ENCODE peak calls at places on chromosome 5, in six cellular contexts. One of them, this sample, is unnamed.

GRCh38 chr5:117431091-117431490 is 856.5 kb upstream of the SEMA6A start:
- DNase-seq in NCI-H2029: no peak
- DNase-seq in EL: no peak
- DNase-seq in iPS-NIHi11: no peak
- DNase-seq in activated naive CD4-positive, alpha-beta T cell: no peak
- DNase-seq in memory B cell: no peak
- DNase-seq in this sample: no peak

GRCh38 chr5:38316544-38317224 is 58.3 kb downstream of the EGFLAM start:
- DNase-seq in NCI-H2029: no peak
- DNase-seq in EL: peak; percentile 78
- DNase-seq in iPS-NIHi11: no peak
- DNase-seq in activated naive CD4-positive, alpha-beta T cell: no peak
- DNase-seq in memory B cell: no peak
- DNase-seq in this sample: peak; percentile 25

GRCh38 chr5:58466939-58467338 is 7.1 kb upstream of the PLK2 start:
- DNase-seq in NCI-H2029: no peak
- DNase-seq in EL: peak; percentile 66
- DNase-seq in iPS-NIHi11: peak; percentile 28
- DNase-seq in activated naive CD4-positive, alpha-beta T cell: no peak
- DNase-seq in memory B cell: no peak
- DNase-seq in this sample: peak; percentile 39

GRCh38 chr5:122358382-122358990 is 46.4 kb downstream of the SNCAIP start:
- DNase-seq in NCI-H2029: no peak
- DNase-seq in EL: no peak
- DNase-seq in iPS-NIHi11: no peak
- DNase-seq in activated naive CD4-positive, alpha-beta T cell: no peak
- DNase-seq in memory B cell: no peak
- DNase-seq in this sample: no peak

GRCh38 chr5:149529463-149529862 is 21.8 kb downstream of the CSNK1A1 start:
- DNase-seq in NCI-H2029: no peak
- DNase-seq in EL: no peak
- DNase-seq in iPS-NIHi11: no peak
- DNase-seq in activated naive CD4-positive, alpha-beta T cell: no peak
- DNase-seq in memory B cell: no peak
- DNase-seq in this sample: no peak

GRCh38 chr5:139574641-139575312 is 13.6 kb downstream of the UBE2D2 start:
- DNase-seq in NCI-H2029: no peak
- DNase-seq in EL: peak; percentile 52
- DNase-seq in iPS-NIHi11: peak; percentile 38
- DNase-seq in activated naive CD4-positive, alpha-beta T cell: no peak
- DNase-seq in memory B cell: no peak
- DNase-seq in this sample: peak; percentile 27

GRCh38 chr5:96816430-96816939 is 8.7 kb upstream of the ERAP1 start:
- DNase-seq in NCI-H2029: no peak
- DNase-seq in EL: no peak
- DNase-seq in iPS-NIHi11: peak; percentile 11
- DNase-seq in activated naive CD4-positive, alpha-beta T cell: peak; percentile 15
- DNase-seq in memory B cell: no peak
- DNase-seq in this sample: no peak

GRCh38 chr5:126965061-126965475 is 65.3 kb downstream of the MARCHF3 start:
- DNase-seq in NCI-H2029: no peak
- DNase-seq in EL: peak; percentile 98
- DNase-seq in iPS-NIHi11: no peak
- DNase-seq in activated naive CD4-positive, alpha-beta T cell: no peak
- DNase-seq in memory B cell: no peak
- DNase-seq in this sample: peak; percentile 23

GRCh38 chr5:128708841-128709240 is 170.8 kb upstream of the FBN2 start:
- DNase-seq in NCI-H2029: no peak
- DNase-seq in EL: no peak
- DNase-seq in iPS-NIHi11: no peak
- DNase-seq in activated naive CD4-positive, alpha-beta T cell: no peak
- DNase-seq in memory B cell: no peak
- DNase-seq in this sample: no peak

GRCh38 chr5:124655943-124656459 is 90.4 kb downstream of the ZNF608 start:
- DNase-seq in NCI-H2029: peak; percentile 93
- DNase-seq in EL: peak; percentile 86
- DNase-seq in iPS-NIHi11: no peak
- DNase-seq in activated naive CD4-positive, alpha-beta T cell: no peak
- DNase-seq in memory B cell: no peak
- DNase-seq in this sample: peak; percentile 68

GRCh38 chr5:122145906-122146305 is 16.6 kb downstream of the ZNF474 start:
- DNase-seq in NCI-H2029: no peak
- DNase-seq in EL: no peak
- DNase-seq in iPS-NIHi11: no peak
- DNase-seq in activated naive CD4-positive, alpha-beta T cell: no peak
- DNase-seq in memory B cell: no peak
- DNase-seq in this sample: no peak

GRCh38 chr5:1110930-1111726 is 735 bp downstream of the SLC12A7 start:
- DNase-seq in NCI-H2029: peak; percentile 10
- DNase-seq in EL: no peak
- DNase-seq in iPS-NIHi11: peak; percentile 80
- DNase-seq in activated naive CD4-positive, alpha-beta T cell: no peak
- DNase-seq in memory B cell: no peak
- DNase-seq in this sample: peak; percentile 67

GRCh38 chr5:26807231-26808199 is 230.9 kb downstream of the CDH9 start:
- DNase-seq in NCI-H2029: no peak
- DNase-seq in EL: no peak
- DNase-seq in iPS-NIHi11: no peak
- DNase-seq in activated naive CD4-positive, alpha-beta T cell: no peak
- DNase-seq in memory B cell: no peak
- DNase-seq in this sample: no peak

GRCh38 chr5:67160985-67161384 is 35.6 kb downstream of the CD180 start:
- DNase-seq in NCI-H2029: no peak
- DNase-seq in EL: peak; percentile 15
- DNase-seq in iPS-NIHi11: no peak
- DNase-seq in activated naive CD4-positive, alpha-beta T cell: peak; percentile 27
- DNase-seq in memory B cell: no peak
- DNase-seq in this sample: peak; percentile 83

GRCh38 chr5:179122411-179123108 is 62.4 kb downstream of the ZNF354C start:
- DNase-seq in NCI-H2029: no peak
- DNase-seq in EL: no peak
- DNase-seq in iPS-NIHi11: no peak
- DNase-seq in activated naive CD4-positive, alpha-beta T cell: no peak
- DNase-seq in memory B cell: no peak
- DNase-seq in this sample: no peak

GRCh38 chr5:153153086-153153485 is 337.4 kb upstream of the GRIA1 start:
- DNase-seq in NCI-H2029: no peak
- DNase-seq in EL: peak; percentile 66
- DNase-seq in iPS-NIHi11: no peak
- DNase-seq in activated naive CD4-positive, alpha-beta T cell: no peak
- DNase-seq in memory B cell: no peak
- DNase-seq in this sample: no peak

GRCh38 chr5:9455826-9456434 is 89.9 kb downstream of the SEMA5A start:
- DNase-seq in NCI-H2029: no peak
- DNase-seq in EL: no peak
- DNase-seq in iPS-NIHi11: peak; percentile 13
- DNase-seq in activated naive CD4-positive, alpha-beta T cell: no peak
- DNase-seq in memory B cell: no peak
- DNase-seq in this sample: no peak

GRCh38 chr5:74192606-74193299 is 447.8 kb downstream of the ENC1 start:
- DNase-seq in NCI-H2029: no peak
- DNase-seq in EL: no peak
- DNase-seq in iPS-NIHi11: no peak
- DNase-seq in activated naive CD4-positive, alpha-beta T cell: no peak
- DNase-seq in memory B cell: no peak
- DNase-seq in this sample: no peak

GRCh38 chr5:148391422-148391821 is 7.7 kb downstream of the FBXO38 start:
- DNase-seq in NCI-H2029: no peak
- DNase-seq in EL: no peak
- DNase-seq in iPS-NIHi11: no peak
- DNase-seq in activated naive CD4-positive, alpha-beta T cell: no peak
- DNase-seq in memory B cell: no peak
- DNase-seq in this sample: no peak

GRCh38 chr5:168118042-168118668 is 173.3 kb upstream of the WWC1 start:
- DNase-seq in NCI-H2029: peak; percentile 47
- DNase-seq in EL: no peak
- DNase-seq in iPS-NIHi11: peak; percentile 37
- DNase-seq in activated naive CD4-positive, alpha-beta T cell: no peak
- DNase-seq in memory B cell: no peak
- DNase-seq in this sample: no peak

GRCh38 chr5:65774346-65774745 is 52.3 kb downstream of the NLN start:
- DNase-seq in NCI-H2029: no peak
- DNase-seq in EL: peak; percentile 92
- DNase-seq in iPS-NIHi11: no peak
- DNase-seq in activated naive CD4-positive, alpha-beta T cell: no peak
- DNase-seq in memory B cell: no peak
- DNase-seq in this sample: peak; percentile 45

GRCh38 chr5:6712582-6713273 is 504 bp upstream of the TENT4A start:
- DNase-seq in NCI-H2029: peak; percentile 95
- DNase-seq in EL: peak; percentile 97
- DNase-seq in iPS-NIHi11: peak; percentile 96
- DNase-seq in activated naive CD4-positive, alpha-beta T cell: no peak
- DNase-seq in memory B cell: peak; percentile 99
- DNase-seq in this sample: no peak

GRCh38 chr5:1432296-1432695 is 12.9 kb downstream of the SLC6A3 start:
- DNase-seq in NCI-H2029: no peak
- DNase-seq in EL: no peak
- DNase-seq in iPS-NIHi11: no peak
- DNase-seq in activated naive CD4-positive, alpha-beta T cell: no peak
- DNase-seq in memory B cell: no peak
- DNase-seq in this sample: no peak

GRCh38 chr5:396715-397032 is 46.3 kb upstream of the EXOC3 start:
- DNase-seq in NCI-H2029: no peak
- DNase-seq in EL: no peak
- DNase-seq in iPS-NIHi11: no peak
- DNase-seq in activated naive CD4-positive, alpha-beta T cell: no peak
- DNase-seq in memory B cell: no peak
- DNase-seq in this sample: no peak

GRCh38 chr5:115816226-115817042 is at the start of gene CDO1:
- DNase-seq in NCI-H2029: no peak
- DNase-seq in EL: peak; percentile 68
- DNase-seq in iPS-NIHi11: peak; percentile 55
- DNase-seq in activated naive CD4-positive, alpha-beta T cell: no peak
- DNase-seq in memory B cell: peak; percentile 22
- DNase-seq in this sample: peak; percentile 61

GRCh38 chr5:173454381-173454763 is 126.2 kb upstream of the STC2 start:
- DNase-seq in NCI-H2029: no peak
- DNase-seq in EL: peak; percentile 93
- DNase-seq in iPS-NIHi11: no peak
- DNase-seq in activated naive CD4-positive, alpha-beta T cell: no peak
- DNase-seq in memory B cell: no peak
- DNase-seq in this sample: peak; percentile 52

GRCh38 chr5:157473383-157474370 is 13.7 kb downstream of the NIPAL4 start:
- DNase-seq in NCI-H2029: no peak
- DNase-seq in EL: peak; percentile 83
- DNase-seq in iPS-NIHi11: no peak
- DNase-seq in activated naive CD4-positive, alpha-beta T cell: no peak
- DNase-seq in memory B cell: no peak
- DNase-seq in this sample: peak; percentile 58

GRCh38 chr5:99929067-99929805 is 605.9 kb upstream of the FAM174A start:
- DNase-seq in NCI-H2029: no peak
- DNase-seq in EL: no peak
- DNase-seq in iPS-NIHi11: no peak
- DNase-seq in activated naive CD4-positive, alpha-beta T cell: no peak
- DNase-seq in memory B cell: no peak
- DNase-seq in this sample: no peak

GRCh38 chr5:133460172-133460758 is 152.1 kb downstream of the FSTL4 start:
- DNase-seq in NCI-H2029: no peak
- DNase-seq in EL: no peak
- DNase-seq in iPS-NIHi11: peak; percentile 94
- DNase-seq in activated naive CD4-positive, alpha-beta T cell: no peak
- DNase-seq in memory B cell: no peak
- DNase-seq in this sample: peak; percentile 29

GRCh38 chr5:7246312-7246711 is 149.6 kb upstream of the ADCY2 start:
- DNase-seq in NCI-H2029: no peak
- DNase-seq in EL: no peak
- DNase-seq in iPS-NIHi11: no peak
- DNase-seq in activated naive CD4-positive, alpha-beta T cell: no peak
- DNase-seq in memory B cell: no peak
- DNase-seq in this sample: no peak

GRCh38 chr5:127358274-127358673 is 67.7 kb downstream of the MEGF10 start:
- DNase-seq in NCI-H2029: no peak
- DNase-seq in EL: peak; percentile 87
- DNase-seq in iPS-NIHi11: no peak
- DNase-seq in activated naive CD4-positive, alpha-beta T cell: no peak
- DNase-seq in memory B cell: no peak
- DNase-seq in this sample: no peak

GRCh38 chr5:101136454-101136853 is 233.4 kb upstream of the ST8SIA4 start:
- DNase-seq in NCI-H2029: no peak
- DNase-seq in EL: no peak
- DNase-seq in iPS-NIHi11: no peak
- DNase-seq in activated naive CD4-positive, alpha-beta T cell: no peak
- DNase-seq in memory B cell: no peak
- DNase-seq in this sample: no peak

GRCh38 chr5:33711094-33711670 is 180.6 kb downstream of the ADAMTS12 start:
- DNase-seq in NCI-H2029: no peak
- DNase-seq in EL: no peak
- DNase-seq in iPS-NIHi11: no peak
- DNase-seq in activated naive CD4-positive, alpha-beta T cell: no peak
- DNase-seq in memory B cell: no peak
- DNase-seq in this sample: no peak

GRCh38 chr5:159451197-159452052 is 121.1 kb upstream of the IL12B start:
- DNase-seq in NCI-H2029: no peak
- DNase-seq in EL: peak; percentile 94
- DNase-seq in iPS-NIHi11: no peak
- DNase-seq in activated naive CD4-positive, alpha-beta T cell: no peak
- DNase-seq in memory B cell: no peak
- DNase-seq in this sample: peak; percentile 82

This sample was measured in AG08396.